ENCODE peak calls at places on chromosomes 4 and X, in nine cellular contexts. One of them, this sample, is unnamed.

GRCh38 chr4:154807042-154807630 is 26.1 kb downstream of the RBM46 start:
- ATAC-seq in omental fat pad: no peak
- ATAC-seq in activated CD8-positive, alpha-beta T cell treated with anti-CD3 and anti-CD28 coated beads for 36 hours: no peak
- ATAC-seq in activated CD8-positive, alpha-beta memory T cell treated with anti-CD3 and anti-CD28 coated beads, Interleukin-2, amount 10 ng/mL, durations not matched to agents 7 days and 5 days: no peak
- ATAC-seq in lung: peak
- ATAC-seq in Right ventricle myocardium inferior: no peak
- ATAC-seq in right lobe of liver: peak
- ATAC-seq in activated B cell treated with CpG ODN at 0.5 μM for 24 hours: no peak
- ATAC-seq in CD4-positive, alpha-beta T cell: no peak
- ATAC-seq in this sample: no peak

GRCh38 chr4:48603366-48604003 is 113.4 kb downstream of the ZAR1 start:
- ATAC-seq in right lobe of liver: peak
- ATAC-seq in activated B cell treated with CpG ODN at 0.5 μM for 24 hours: no peak
- ATAC-seq in omental fat pad: no peak
- ATAC-seq in CD4-positive, alpha-beta T cell: no peak
- ATAC-seq in Right ventricle myocardium inferior: peak
- ATAC-seq in lung: peak
- ATAC-seq in activated CD8-positive, alpha-beta T cell treated with anti-CD3 and anti-CD28 coated beads for 36 hours: no peak
- ATAC-seq in activated CD8-positive, alpha-beta memory T cell treated with anti-CD3 and anti-CD28 coated beads, Interleukin-2, amount 10 ng/mL, durations not matched to agents 7 days and 5 days: no peak
- ATAC-seq in this sample: no peak

GRCh38 chrX:17700976-17701375 is 36.3 kb upstream of the SCML1 start:
- ATAC-seq in lung: no peak
- ATAC-seq in activated CD8-positive, alpha-beta T cell treated with anti-CD3 and anti-CD28 coated beads for 36 hours: no peak
- ATAC-seq in CD4-positive, alpha-beta T cell: no peak
- ATAC-seq in Right ventricle myocardium inferior: no peak
- ATAC-seq in right lobe of liver: no peak
- ATAC-seq in activated CD8-positive, alpha-beta memory T cell treated with anti-CD3 and anti-CD28 coated beads, Interleukin-2, amount 10 ng/mL, durations not matched to agents 7 days and 5 days: no peak
- ATAC-seq in omental fat pad: no peak
- ATAC-seq in activated B cell treated with CpG ODN at 0.5 μM for 24 hours: no peak
- ATAC-seq in this sample: no peak

GRCh38 chr4:112550728-112551127 is 34.7 kb upstream of the NEUROG2 start:
- ATAC-seq in omental fat pad: no peak
- ATAC-seq in Right ventricle myocardium inferior: no peak
- ATAC-seq in activated CD8-positive, alpha-beta memory T cell treated with anti-CD3 and anti-CD28 coated beads, Interleukin-2, amount 10 ng/mL, durations not matched to agents 7 days and 5 days: no peak
- ATAC-seq in activated B cell treated with CpG ODN at 0.5 μM for 24 hours: no peak
- ATAC-seq in activated CD8-positive, alpha-beta T cell treated with anti-CD3 and anti-CD28 coated beads for 36 hours: no peak
- ATAC-seq in right lobe of liver: no peak
- ATAC-seq in lung: no peak
- ATAC-seq in CD4-positive, alpha-beta T cell: no peak
- ATAC-seq in this sample: no peak

GRCh38 chr4:1027219-1027915 is 15.9 kb downstream of the FGFRL1 start:
- ATAC-seq in lung: no peak
- ATAC-seq in activated B cell treated with CpG ODN at 0.5 μM for 24 hours: no peak
- ATAC-seq in activated CD8-positive, alpha-beta memory T cell treated with anti-CD3 and anti-CD28 coated beads, Interleukin-2, amount 10 ng/mL, durations not matched to agents 7 days and 5 days: no peak
- ATAC-seq in CD4-positive, alpha-beta T cell: no peak
- ATAC-seq in omental fat pad: no peak
- ATAC-seq in right lobe of liver: peak
- ATAC-seq in Right ventricle myocardium inferior: no peak
- ATAC-seq in activated CD8-positive, alpha-beta T cell treated with anti-CD3 and anti-CD28 coated beads for 36 hours: no peak
- ATAC-seq in this sample: no peak

GRCh38 chrX:2484232-2484631 is 16.5 kb downstream of the DHRSX start:
- ATAC-seq in Right ventricle myocardium inferior: peak
- ATAC-seq in activated CD8-positive, alpha-beta memory T cell treated with anti-CD3 and anti-CD28 coated beads, Interleukin-2, amount 10 ng/mL, durations not matched to agents 7 days and 5 days: no peak
- ATAC-seq in CD4-positive, alpha-beta T cell: no peak
- ATAC-seq in right lobe of liver: no peak
- ATAC-seq in activated CD8-positive, alpha-beta T cell treated with anti-CD3 and anti-CD28 coated beads for 36 hours: no peak
- ATAC-seq in activated B cell treated with CpG ODN at 0.5 μM for 24 hours: no peak
- ATAC-seq in lung: no peak
- ATAC-seq in omental fat pad: peak
- ATAC-seq in this sample: peak

GRCh38 chrX:136030357-136031225 is 45.4 kb downstream of the SLC9A6 start:
- ATAC-seq in activated B cell treated with CpG ODN at 0.5 μM for 24 hours: no peak
- ATAC-seq in lung: no peak
- ATAC-seq in activated CD8-positive, alpha-beta T cell treated with anti-CD3 and anti-CD28 coated beads for 36 hours: no peak
- ATAC-seq in omental fat pad: peak
- ATAC-seq in CD4-positive, alpha-beta T cell: no peak
- ATAC-seq in Right ventricle myocardium inferior: peak
- ATAC-seq in right lobe of liver: peak
- ATAC-seq in activated CD8-positive, alpha-beta memory T cell treated with anti-CD3 and anti-CD28 coated beads, Interleukin-2, amount 10 ng/mL, durations not matched to agents 7 days and 5 days: no peak
- ATAC-seq in this sample: peak

GRCh38 chr4:19532120-19532848 is 719.4 kb upstream of the SLIT2 start:
- ATAC-seq in lung: no peak
- ATAC-seq in right lobe of liver: no peak
- ATAC-seq in activated CD8-positive, alpha-beta memory T cell treated with anti-CD3 and anti-CD28 coated beads, Interleukin-2, amount 10 ng/mL, durations not matched to agents 7 days and 5 days: no peak
- ATAC-seq in Right ventricle myocardium inferior: no peak
- ATAC-seq in CD4-positive, alpha-beta T cell: no peak
- ATAC-seq in activated B cell treated with CpG ODN at 0.5 μM for 24 hours: no peak
- ATAC-seq in omental fat pad: no peak
- ATAC-seq in activated CD8-positive, alpha-beta T cell treated with anti-CD3 and anti-CD28 coated beads for 36 hours: no peak
- ATAC-seq in this sample: no peak

GRCh38 chr4:73892966-73893365 is 23.8 kb downstream of the CXCL1 start:
- ATAC-seq in activated CD8-positive, alpha-beta T cell treated with anti-CD3 and anti-CD28 coated beads for 36 hours: no peak
- ATAC-seq in omental fat pad: peak
- ATAC-seq in lung: no peak
- ATAC-seq in activated CD8-positive, alpha-beta memory T cell treated with anti-CD3 and anti-CD28 coated beads, Interleukin-2, amount 10 ng/mL, durations not matched to agents 7 days and 5 days: no peak
- ATAC-seq in activated B cell treated with CpG ODN at 0.5 μM for 24 hours: no peak
- ATAC-seq in right lobe of liver: no peak
- ATAC-seq in Right ventricle myocardium inferior: no peak
- ATAC-seq in CD4-positive, alpha-beta T cell: no peak
- ATAC-seq in this sample: no peak